ENCODE peak calls at places on chromosomes 1 and 21, in ten cellular contexts. Q is neural progenitor cell, V is mesendoderm, G is heart left ventricle, U is aorta, I is coronary artery, M is psoas muscle, F is AG04450, W is substantia nigra, J is upper lobe of right lung. C is an unnamed sample.

GRCh38 chr1:203448521-203449061 is 27.0 kb upstream of the PRELP start:
- DNase-seq in Q (no peak), J (no peak), W (no peak), F (no peak), U (no peak), I (peak), G (peak), V (peak), M (peak), C (peak)

GRCh38 chr1:203038217-203038741 is 12.0 kb downstream of the PPFIA4 start:
- DNase-seq in V (no peak), M (peak), J (no peak), I (peak), F (peak), G (peak), U (peak), Q (no peak), W (peak), C (peak)

GRCh38 chr1:238061967-238062613 is 171.4 kb upstream of the ZP4 start:
- DNase-seq in I (no peak), W (no peak), G (no peak), M (no peak), J (no peak), Q (no peak), U (no peak), F (no peak), V (peak), C (no peak)

GRCh38 chr1:236952279-236953003 is 51.8 kb downstream of the MT1HL1 start:
- DNase-seq in U (no peak), Q (peak), W (no peak), J (no peak), I (peak), G (no peak), F (no peak), M (no peak), V (peak), C (no peak)

GRCh38 chr1:168737446-168737845 is 8.4 kb upstream of the DPT start:
- DNase-seq in M (no peak), G (no peak), V (no peak), F (no peak), Q (no peak), J (no peak), W (no peak), I (no peak), U (no peak), C (no peak)

GRCh38 chr21:41678944-41679343 is 87.9 kb downstream of the RIPK4 start:
- DNase-seq in Q (peak), M (peak), F (peak), U (peak), I (peak), V (peak), J (peak), G (peak), W (peak), C (peak)

GRCh38 chr1:83922431-83922830 is 76.5 kb downstream of the TTLL7 start:
- DNase-seq in M (no peak), G (no peak), F (no peak), Q (no peak), W (no peak), I (no peak), V (no peak), J (no peak), U (no peak), C (no peak)

GRCh38 chr1:87348346-87349019 is 19.8 kb downstream of the LMO4 start:
- DNase-seq in W (no peak), G (no peak), J (no peak), I (no peak), V (no peak), Q (no peak), U (no peak), M (no peak), F (no peak), C (no peak)

GRCh38 chr21:41640756-41641509 is 125.9 kb downstream of the RIPK4 start:
- DNase-seq in J (peak), G (no peak), I (no peak), F (no peak), V (peak), U (no peak), W (no peak), M (peak), Q (no peak), C (peak)

GRCh38 chr1:162568802-162569201 is 7.3 kb downstream of the UAP1 start:
- DNase-seq in F (no peak), V (no peak), I (no peak), U (no peak), M (no peak), G (no peak), Q (no peak), W (no peak), J (no peak), C (no peak)
- H3K27ac ChIP-seq in F (no peak), V (no peak), I (no peak), U (no peak), M (no peak), G (no peak), Q (no peak), W (no peak), J (no peak), C (no peak)

DNA sequence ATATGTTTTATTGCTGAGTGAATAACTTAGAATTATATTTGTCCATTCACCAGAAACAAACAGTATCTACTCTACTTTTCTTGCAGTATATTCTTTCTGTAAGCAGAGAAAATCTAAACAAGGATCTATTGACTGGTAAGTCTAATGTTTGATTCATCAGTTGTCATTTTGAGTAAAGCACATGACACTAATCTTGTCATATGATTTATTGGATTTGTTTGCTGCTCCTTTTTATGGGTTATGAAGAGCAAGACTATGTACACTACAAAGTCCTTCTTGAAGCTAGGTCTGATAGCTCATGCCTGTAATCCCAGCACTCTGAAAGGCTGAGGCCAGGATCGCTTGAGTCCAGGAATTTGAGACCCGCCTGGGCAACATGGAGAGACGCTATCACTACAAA is 23.3 kb downstream of the KMO start:
- DNase-seq in W (no peak), G (no peak), J (no peak), M (no peak), F (no peak), U (no peak), Q (no peak), V (no peak), I (no peak), C (no peak)
- H3K27ac ChIP-seq in W (no peak), G (no peak), J (no peak), M (no peak), F (no peak), U (no peak), Q (no peak), V (no peak), I (no peak), C (no peak)

GRCh38 chr1:32447469-32448185 is 17.2 kb upstream of the ZBTB8B start:
- DNase-seq in U (no peak), J (no peak), V (peak), F (peak), G (no peak), Q (peak), M (no peak), I (no peak), W (no peak), C (no peak)
- H3K27ac ChIP-seq in U (no peak), J (no peak), V (peak), F (no peak), G (no peak), Q (peak), M (no peak), I (no peak), W (no peak), C (peak)

GRCh38 chr1:43463461-43463860 is 9.7 kb upstream of the HYI start:
- DNase-seq in V (no peak), J (no peak), Q (no peak), I (no peak), W (no peak), F (no peak), U (no peak), G (no peak), M (no peak), C (no peak)
- H3K27ac ChIP-seq in V (no peak), J (no peak), Q (no peak), I (no peak), W (no peak), F (no peak), U (no peak), G (no peak), M (no peak), C (no peak)

GRCh38 chr21:32812035-32812434 is 40.5 kb upstream of the PAXBP1 start:
- DNase-seq in V (no peak), G (peak), F (no peak), J (no peak), I (no peak), Q (no peak), M (peak), U (no peak), W (no peak), C (no peak)

GRCh38 chr21:32807717-32808380 is 36.3 kb upstream of the PAXBP1 start:
- DNase-seq in U (no peak), M (no peak), J (no peak), Q (peak), I (no peak), W (no peak), G (no peak), F (no peak), V (no peak), C (no peak)

GRCh38 chr21:32802954-32803353 is 31.4 kb upstream of the PAXBP1 start:
- DNase-seq in I (no peak), F (no peak), G (no peak), W (no peak), M (no peak), Q (no peak), J (no peak), V (no peak), U (no peak), C (no peak)

GRCh38 chr21:32803651-32804050 is 32.1 kb upstream of the PAXBP1 start:
- DNase-seq in F (no peak), Q (no peak), M (no peak), W (no peak), U (no peak), G (no peak), V (no peak), I (no peak), J (no peak), C (no peak)

DNA sequence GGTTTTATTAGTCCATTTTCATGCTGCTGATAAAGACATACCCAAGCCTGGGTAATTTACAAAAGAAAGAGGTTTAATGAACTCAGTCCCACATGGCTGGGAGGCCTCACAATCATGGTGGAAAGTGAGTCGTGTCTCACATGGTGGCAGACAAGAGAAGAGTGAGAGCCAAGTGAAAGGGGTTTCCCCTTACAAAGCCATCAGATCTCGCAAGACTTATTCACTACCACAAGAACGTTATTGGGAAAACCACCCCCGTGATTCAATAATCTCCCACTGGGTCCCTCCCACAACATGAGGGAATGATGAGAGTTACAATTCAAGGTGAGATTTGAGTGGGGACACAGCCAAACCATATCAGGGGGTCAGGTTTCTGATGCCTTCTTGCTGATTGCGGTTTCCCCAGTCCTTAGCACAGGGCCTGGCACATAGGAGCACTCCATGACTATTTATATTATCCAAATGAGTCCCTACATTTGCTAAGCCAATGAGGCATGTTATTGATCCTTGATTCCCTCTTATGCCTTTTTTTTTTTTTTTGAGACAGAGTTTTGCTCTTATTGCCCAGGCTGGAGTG is 35.3 kb upstream of the PAXBP1 start:
- DNase-seq in I (no peak), W (no peak), U (no peak), G (no peak), F (no peak), Q (no peak), V (no peak), M (no peak), J (no peak), C (no peak)
- H3K27ac ChIP-seq in I (no peak), W (no peak), U (no peak), G (no peak), F (no peak), Q (no peak), V (no peak), M (no peak), J (no peak), C (no peak)

C was measured in tibial artery.